ENCODE peak calls at places on chromosome 12, in seven cellular contexts. One of them, this sample, is unnamed.

GRCh38 chr12:62191747-62192485 is 68.3 kb upstream of the USP15 start:
- DNase-seq in lung: no peak
- DNase-seq in heart right ventricle: no peak
- DNase-seq in fibroblast of pulmonary artery: peak
- DNase-seq in HepG2: no peak
- DNase-seq in mesothelial cell of epicardium: no peak
- DNase-seq in left ventricle myocardium inferior: no peak
- DNase-seq in this sample: peak

GRCh38 chr12:94712852-94713545 is 62.6 kb upstream of the TMCC3 start:
- DNase-seq in lung: no peak
- DNase-seq in heart right ventricle: no peak
- DNase-seq in fibroblast of pulmonary artery: no peak
- DNase-seq in HepG2: no peak
- DNase-seq in mesothelial cell of epicardium: no peak
- DNase-seq in left ventricle myocardium inferior: no peak
- DNase-seq in this sample: no peak

GRCh38 chr12:113479578-113480335 is 8.1 kb upstream of the LHX5 start:
- DNase-seq in lung: no peak
- DNase-seq in heart right ventricle: peak
- DNase-seq in fibroblast of pulmonary artery: peak
- DNase-seq in HepG2: peak
- DNase-seq in mesothelial cell of epicardium: peak
- DNase-seq in left ventricle myocardium inferior: peak
- DNase-seq in this sample: peak

GRCh38 chr12:75783093-75783877 is 248.3 kb downstream of the PHLDA1 start:
- DNase-seq in lung: no peak
- DNase-seq in heart right ventricle: peak
- DNase-seq in fibroblast of pulmonary artery: no peak
- DNase-seq in HepG2: no peak
- DNase-seq in mesothelial cell of epicardium: no peak
- DNase-seq in left ventricle myocardium inferior: no peak
- DNase-seq in this sample: no peak

GRCh38 chr12:96241484-96242256 is 47.5 kb downstream of the ELK3 start:
- DNase-seq in lung: no peak
- DNase-seq in heart right ventricle: peak
- DNase-seq in fibroblast of pulmonary artery: peak
- DNase-seq in HepG2: no peak
- DNase-seq in mesothelial cell of epicardium: no peak
- DNase-seq in left ventricle myocardium inferior: no peak
- DNase-seq in this sample: no peak

GRCh38 chr12:83016226-83016835 is 329.6 kb downstream of the TMTC2 start:
- DNase-seq in lung: peak
- DNase-seq in heart right ventricle: peak
- DNase-seq in fibroblast of pulmonary artery: peak
- DNase-seq in HepG2: peak
- DNase-seq in mesothelial cell of epicardium: no peak
- DNase-seq in left ventricle myocardium inferior: no peak
- DNase-seq in this sample: no peak

GRCh38 chr12:77151030-77151429 is 85.7 kb upstream of the E2F7 start:
- DNase-seq in lung: no peak
- DNase-seq in heart right ventricle: no peak
- DNase-seq in fibroblast of pulmonary artery: no peak
- DNase-seq in HepG2: no peak
- DNase-seq in mesothelial cell of epicardium: no peak
- DNase-seq in left ventricle myocardium inferior: no peak
- DNase-seq in this sample: no peak

GRCh38 chr12:47556631-47557030 is 149.2 kb downstream of the RPAP3 start:
- DNase-seq in lung: no peak
- DNase-seq in heart right ventricle: no peak
- DNase-seq in fibroblast of pulmonary artery: no peak
- DNase-seq in HepG2: no peak
- DNase-seq in mesothelial cell of epicardium: no peak
- DNase-seq in left ventricle myocardium inferior: no peak
- DNase-seq in this sample: no peak

GRCh38 chr12:67068204-67068731 is 200.9 kb upstream of the CAND1 start:
- DNase-seq in lung: no peak
- DNase-seq in heart right ventricle: no peak
- DNase-seq in fibroblast of pulmonary artery: no peak
- DNase-seq in HepG2: no peak
- DNase-seq in mesothelial cell of epicardium: peak
- DNase-seq in left ventricle myocardium inferior: no peak
- DNase-seq in this sample: no peak

GRCh38 chr12:121996050-121996944 is 25.4 kb upstream of the BCL7A start:
- DNase-seq in lung: no peak
- DNase-seq in heart right ventricle: no peak
- DNase-seq in fibroblast of pulmonary artery: no peak
- DNase-seq in HepG2: peak
- DNase-seq in mesothelial cell of epicardium: no peak
- DNase-seq in left ventricle myocardium inferior: no peak
- DNase-seq in this sample: no peak

GRCh38 chr12:31702047-31702446 is 26.8 kb downstream of the AMN1 start:
- DNase-seq in lung: no peak
- DNase-seq in heart right ventricle: no peak
- DNase-seq in fibroblast of pulmonary artery: peak
- DNase-seq in HepG2: no peak
- DNase-seq in mesothelial cell of epicardium: no peak
- DNase-seq in left ventricle myocardium inferior: no peak
- DNase-seq in this sample: no peak

GRCh38 chr12:8697120-8697475 is 693 bp upstream of the RIMKLB start:
- DNase-seq in lung: no peak
- DNase-seq in heart right ventricle: peak
- DNase-seq in fibroblast of pulmonary artery: peak
- DNase-seq in HepG2: no peak
- DNase-seq in mesothelial cell of epicardium: no peak
- DNase-seq in left ventricle myocardium inferior: no peak
- DNase-seq in this sample: no peak

GRCh38 chr12:12718853-12719252 is 1.7 kb downstream of the CDKN1B start:
- DNase-seq in lung: no peak
- DNase-seq in heart right ventricle: no peak
- DNase-seq in fibroblast of pulmonary artery: no peak
- DNase-seq in HepG2: no peak
- DNase-seq in mesothelial cell of epicardium: no peak
- DNase-seq in left ventricle myocardium inferior: no peak
- DNase-seq in this sample: no peak

GRCh38 chr12:70314145-70314544 is 51.9 kb upstream of the KCNMB4 start:
- DNase-seq in lung: no peak
- DNase-seq in heart right ventricle: no peak
- DNase-seq in fibroblast of pulmonary artery: no peak
- DNase-seq in HepG2: no peak
- DNase-seq in mesothelial cell of epicardium: no peak
- DNase-seq in left ventricle myocardium inferior: no peak
- DNase-seq in this sample: no peak

GRCh38 chr12:30725739-30726138 is 29.0 kb downstream of the CAPRIN2 start:
- DNase-seq in lung: no peak
- DNase-seq in heart right ventricle: no peak
- DNase-seq in fibroblast of pulmonary artery: peak
- DNase-seq in HepG2: no peak
- DNase-seq in mesothelial cell of epicardium: no peak
- DNase-seq in left ventricle myocardium inferior: no peak
- DNase-seq in this sample: no peak

GRCh38 chr12:14207946-14208612 is 157.4 kb upstream of the ATF7IP start:
- DNase-seq in lung: no peak
- DNase-seq in heart right ventricle: no peak
- DNase-seq in fibroblast of pulmonary artery: no peak
- DNase-seq in HepG2: peak
- DNase-seq in mesothelial cell of epicardium: peak
- DNase-seq in left ventricle myocardium inferior: no peak
- DNase-seq in this sample: no peak

GRCh38 chr12:18296909-18297280 is 35.6 kb downstream of the PIK3C2G start:
- DNase-seq in lung: no peak
- DNase-seq in heart right ventricle: no peak
- DNase-seq in fibroblast of pulmonary artery: no peak
- DNase-seq in HepG2: no peak
- DNase-seq in mesothelial cell of epicardium: no peak
- DNase-seq in left ventricle myocardium inferior: no peak
- DNase-seq in this sample: no peak

GRCh38 chr12:120204171-120204570 is 3.3 kb upstream of the RPLP0 start:
- DNase-seq in lung: no peak
- DNase-seq in heart right ventricle: no peak
- DNase-seq in fibroblast of pulmonary artery: no peak
- DNase-seq in HepG2: no peak
- DNase-seq in mesothelial cell of epicardium: no peak
- DNase-seq in left ventricle myocardium inferior: no peak
- DNase-seq in this sample: no peak

GRCh38 chr12:28390716-28391452 is 200.6 kb downstream of the CCDC91 start:
- DNase-seq in lung: no peak
- DNase-seq in heart right ventricle: peak
- DNase-seq in fibroblast of pulmonary artery: peak
- DNase-seq in HepG2: no peak
- DNase-seq in mesothelial cell of epicardium: no peak
- DNase-seq in left ventricle myocardium inferior: no peak
- DNase-seq in this sample: no peak

GRCh38 chr12:38783304-38783703 is 122.1 kb downstream of the CPNE8 start:
- DNase-seq in lung: no peak
- DNase-seq in heart right ventricle: no peak
- DNase-seq in fibroblast of pulmonary artery: no peak
- DNase-seq in HepG2: no peak
- DNase-seq in mesothelial cell of epicardium: no peak
- DNase-seq in left ventricle myocardium inferior: no peak
- DNase-seq in this sample: no peak
- TF ChIP-seq CTCF in lung: no peak
- TF ChIP-seq CTCF in heart right ventricle: no peak
- TF ChIP-seq CTCF in fibroblast of pulmonary artery: no peak
- TF ChIP-seq CTCF in HepG2: no peak
- TF ChIP-seq CTCF in mesothelial cell of epicardium: no peak
- TF ChIP-seq CTCF in left ventricle myocardium inferior: no peak
- TF ChIP-seq CTCF in this sample: no peak

GRCh38 chr12:100651108-100651507 is 77.6 kb downstream of the GAS2L3 start:
- DNase-seq in lung: no peak
- DNase-seq in heart right ventricle: no peak
- DNase-seq in fibroblast of pulmonary artery: no peak
- DNase-seq in HepG2: no peak
- DNase-seq in mesothelial cell of epicardium: no peak
- DNase-seq in left ventricle myocardium inferior: no peak
- DNase-seq in this sample: no peak
- TF ChIP-seq CTCF in lung: no peak
- TF ChIP-seq CTCF in heart right ventricle: no peak
- TF ChIP-seq CTCF in fibroblast of pulmonary artery: peak
- TF ChIP-seq CTCF in HepG2: peak
- TF ChIP-seq CTCF in mesothelial cell of epicardium: peak
- TF ChIP-seq CTCF in left ventricle myocardium inferior: no peak
- TF ChIP-seq CTCF in this sample: peak

DNA sequence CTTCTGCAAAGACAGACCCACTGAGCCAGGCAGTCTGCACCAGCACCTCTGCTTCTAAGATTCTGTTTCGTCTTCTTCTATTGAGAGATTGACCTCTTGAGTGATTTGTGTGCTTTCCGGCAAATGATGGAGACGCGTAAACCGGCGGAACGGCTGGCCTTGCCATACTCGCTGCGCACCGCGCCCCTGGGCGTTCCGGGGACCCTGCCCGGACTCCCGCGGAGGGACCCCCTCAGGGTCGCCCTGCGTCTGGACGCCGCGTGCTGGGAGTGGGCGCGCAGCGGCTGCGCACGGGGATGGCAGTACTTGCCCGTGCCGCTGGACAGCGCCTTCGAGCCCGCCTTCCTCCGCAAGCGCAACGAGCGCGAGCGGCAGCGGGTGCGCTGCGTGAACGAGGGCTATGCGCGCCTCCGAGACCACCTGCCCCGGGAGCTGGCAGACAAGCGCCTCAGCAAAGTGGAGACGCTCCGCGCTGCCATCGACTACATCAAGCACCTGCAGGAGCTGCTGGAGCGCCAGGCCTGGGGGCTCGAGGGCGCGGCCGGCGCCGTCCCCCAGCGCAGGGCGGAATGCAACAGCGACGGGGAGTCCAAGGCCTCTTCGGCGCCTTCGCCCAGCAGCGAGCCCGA is 703 bp downstream of the ASCL4 start:
- DNase-seq in lung: no peak
- DNase-seq in heart right ventricle: no peak
- DNase-seq in fibroblast of pulmonary artery: no peak
- DNase-seq in HepG2: no peak
- DNase-seq in mesothelial cell of epicardium: peak
- DNase-seq in left ventricle myocardium inferior: no peak
- DNase-seq in this sample: peak
- TF ChIP-seq CTCF in lung: no peak
- TF ChIP-seq CTCF in heart right ventricle: no peak
- TF ChIP-seq CTCF in fibroblast of pulmonary artery: no peak
- TF ChIP-seq CTCF in HepG2: no peak
- TF ChIP-seq CTCF in mesothelial cell of epicardium: no peak
- TF ChIP-seq CTCF in left ventricle myocardium inferior: no peak
- TF ChIP-seq CTCF in this sample: peak

DNA sequence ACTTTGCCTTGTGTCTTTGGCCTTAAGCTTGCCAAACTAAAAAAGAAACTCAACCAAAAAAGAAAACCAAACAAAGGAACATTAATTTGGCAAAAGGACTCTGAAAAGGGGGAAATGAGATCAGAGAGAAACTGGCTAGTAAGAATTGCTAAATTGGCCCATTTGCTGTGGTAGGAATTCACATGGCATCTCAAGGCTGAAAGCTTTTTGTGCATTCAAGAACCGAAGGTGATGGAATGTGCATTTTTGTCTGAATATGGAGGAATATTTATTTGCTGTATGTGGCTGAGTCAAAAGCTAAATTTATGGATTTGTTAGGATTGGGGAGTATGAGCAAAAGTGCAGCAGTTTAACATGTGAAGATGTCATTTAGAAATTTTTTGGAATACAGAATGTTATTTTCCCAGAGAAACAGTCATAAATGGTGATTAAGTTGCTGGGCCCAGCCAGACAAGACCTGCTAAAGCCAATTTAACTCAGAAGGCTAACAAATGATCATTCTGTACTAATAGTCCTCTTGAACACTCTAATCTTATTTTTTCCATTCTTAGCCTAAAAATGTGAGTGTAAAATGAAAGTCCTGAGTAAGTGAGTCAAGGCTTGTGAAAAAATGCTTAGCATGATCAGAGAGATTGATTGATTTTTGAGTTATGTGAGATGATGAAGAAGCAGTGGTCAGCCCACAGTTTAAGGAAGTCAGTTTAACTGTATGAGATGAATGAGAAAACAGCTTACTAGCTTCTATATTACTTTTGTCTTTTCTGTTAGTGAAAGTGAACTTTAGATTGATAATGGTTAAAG is 94.1 kb downstream of the ANO6 start:
- DNase-seq in lung: no peak
- DNase-seq in heart right ventricle: no peak
- DNase-seq in fibroblast of pulmonary artery: peak
- DNase-seq in HepG2: no peak
- DNase-seq in mesothelial cell of epicardium: no peak
- DNase-seq in left ventricle myocardium inferior: no peak
- DNase-seq in this sample: no peak
- TF ChIP-seq CTCF in lung: no peak
- TF ChIP-seq CTCF in heart right ventricle: no peak
- TF ChIP-seq CTCF in fibroblast of pulmonary artery: no peak
- TF ChIP-seq CTCF in HepG2: no peak
- TF ChIP-seq CTCF in mesothelial cell of epicardium: no peak
- TF ChIP-seq CTCF in left ventricle myocardium inferior: no peak
- TF ChIP-seq CTCF in this sample: no peak

This sample was measured in progenitor cell of endocrine pancreas.